ENCODE peak calls at places on chromosomes 12 and 14, in eight cellular contexts. One of them, this sample, is unnamed.

GRCh38 chr12:26156996-26157395 is 32.2 kb upstream of the BHLHE41 start:
- DNase-seq in nucleus accumbens: no peak
- DNase-seq in endothelial cell: no peak
- DNase-seq in naive thymus-derived CD8-positive, alpha-beta T cell: no peak
- DNase-seq in KBM-7: no peak
- DNase-seq in germinal center: no peak
- DNase-seq in substantia nigra: no peak
- DNase-seq in pancreas: no peak
- DNase-seq in this sample: no peak

GRCh38 chr12:24821691-24822090 is 127.2 kb downstream of the BCAT1 start:
- DNase-seq in nucleus accumbens: no peak
- DNase-seq in endothelial cell: no peak
- DNase-seq in naive thymus-derived CD8-positive, alpha-beta T cell: no peak
- DNase-seq in KBM-7: no peak
- DNase-seq in germinal center: no peak
- DNase-seq in substantia nigra: no peak
- DNase-seq in pancreas: no peak
- DNase-seq in this sample: no peak

GRCh38 chr14:76193696-76194095 is 42.0 kb downstream of the GPATCH2L start:
- DNase-seq in nucleus accumbens: no peak
- DNase-seq in endothelial cell: no peak
- DNase-seq in naive thymus-derived CD8-positive, alpha-beta T cell: no peak
- DNase-seq in KBM-7: no peak
- DNase-seq in germinal center: no peak
- DNase-seq in substantia nigra: no peak
- DNase-seq in pancreas: no peak
- DNase-seq in this sample: no peak

GRCh38 chr14:77542349-77543239 is 44.0 kb upstream of the ISM2 start:
- DNase-seq in nucleus accumbens: no peak
- DNase-seq in endothelial cell: no peak
- DNase-seq in naive thymus-derived CD8-positive, alpha-beta T cell: no peak
- DNase-seq in KBM-7: peak
- DNase-seq in germinal center: no peak
- DNase-seq in substantia nigra: peak
- DNase-seq in pancreas: no peak
- DNase-seq in this sample: no peak

GRCh38 chr12:130874696-130875095 is 2.8 kb downstream of the RAN start:
- DNase-seq in nucleus accumbens: no peak
- DNase-seq in endothelial cell: no peak
- DNase-seq in naive thymus-derived CD8-positive, alpha-beta T cell: no peak
- DNase-seq in KBM-7: no peak
- DNase-seq in germinal center: no peak
- DNase-seq in substantia nigra: no peak
- DNase-seq in pancreas: no peak
- DNase-seq in this sample: no peak

GRCh38 chr12:1809606-1810140 is 10.7 kb upstream of the LRTM2 start:
- DNase-seq in nucleus accumbens: no peak
- DNase-seq in endothelial cell: no peak
- DNase-seq in naive thymus-derived CD8-positive, alpha-beta T cell: no peak
- DNase-seq in KBM-7: no peak
- DNase-seq in germinal center: no peak
- DNase-seq in substantia nigra: no peak
- DNase-seq in pancreas: no peak
- DNase-seq in this sample: no peak

GRCh38 chr14:105485720-105486332 is 860 bp upstream of the CRIP1 start:
- DNase-seq in nucleus accumbens: no peak
- DNase-seq in endothelial cell: peak
- DNase-seq in naive thymus-derived CD8-positive, alpha-beta T cell: peak
- DNase-seq in KBM-7: peak
- DNase-seq in germinal center: no peak
- DNase-seq in substantia nigra: no peak
- DNase-seq in pancreas: peak
- DNase-seq in this sample: no peak

GRCh38 chr12:3461391-3461790 is 29.6 kb upstream of the PRMT8 start:
- DNase-seq in nucleus accumbens: no peak
- DNase-seq in endothelial cell: no peak
- DNase-seq in naive thymus-derived CD8-positive, alpha-beta T cell: no peak
- DNase-seq in KBM-7: no peak
- DNase-seq in germinal center: no peak
- DNase-seq in substantia nigra: no peak
- DNase-seq in pancreas: no peak
- DNase-seq in this sample: no peak

GRCh38 chr12:226401-226800 is 12.4 kb upstream of the SLC6A12 start:
- DNase-seq in nucleus accumbens: no peak
- DNase-seq in endothelial cell: no peak
- DNase-seq in naive thymus-derived CD8-positive, alpha-beta T cell: no peak
- DNase-seq in KBM-7: no peak
- DNase-seq in germinal center: no peak
- DNase-seq in substantia nigra: no peak
- DNase-seq in pancreas: no peak
- DNase-seq in this sample: no peak

GRCh38 chr12:124422142-124422569 is 127.3 kb downstream of the RFLNA start:
- DNase-seq in nucleus accumbens: no peak
- DNase-seq in endothelial cell: no peak
- DNase-seq in naive thymus-derived CD8-positive, alpha-beta T cell: no peak
- DNase-seq in KBM-7: no peak
- DNase-seq in germinal center: no peak
- DNase-seq in substantia nigra: no peak
- DNase-seq in pancreas: peak
- DNase-seq in this sample: no peak

GRCh38 chr12:126198966-126199692 is 1133.9 kb downstream of the AACS start:
- DNase-seq in nucleus accumbens: no peak
- DNase-seq in endothelial cell: no peak
- DNase-seq in naive thymus-derived CD8-positive, alpha-beta T cell: no peak
- DNase-seq in KBM-7: no peak
- DNase-seq in germinal center: no peak
- DNase-seq in substantia nigra: no peak
- DNase-seq in pancreas: peak
- DNase-seq in this sample: no peak

GRCh38 chr12:15146585-15146984 is 74.6 kb downstream of the RERG start:
- DNase-seq in nucleus accumbens: no peak
- DNase-seq in endothelial cell: no peak
- DNase-seq in naive thymus-derived CD8-positive, alpha-beta T cell: no peak
- DNase-seq in KBM-7: no peak
- DNase-seq in germinal center: no peak
- DNase-seq in substantia nigra: no peak
- DNase-seq in pancreas: no peak
- DNase-seq in this sample: no peak

GRCh38 chr14:89451229-89451628 is 34.2 kb upstream of the FOXN3 start:
- DNase-seq in nucleus accumbens: no peak
- DNase-seq in endothelial cell: no peak
- DNase-seq in naive thymus-derived CD8-positive, alpha-beta T cell: no peak
- DNase-seq in KBM-7: no peak
- DNase-seq in germinal center: no peak
- DNase-seq in substantia nigra: no peak
- DNase-seq in pancreas: no peak
- DNase-seq in this sample: no peak

GRCh38 chr12:14193623-14194022 is 171.9 kb upstream of the ATF7IP start:
- DNase-seq in nucleus accumbens: no peak
- DNase-seq in endothelial cell: peak
- DNase-seq in naive thymus-derived CD8-positive, alpha-beta T cell: no peak
- DNase-seq in KBM-7: no peak
- DNase-seq in germinal center: no peak
- DNase-seq in substantia nigra: no peak
- DNase-seq in pancreas: no peak
- DNase-seq in this sample: no peak

GRCh38 chr12:126483145-126484068 is 1418.2 kb downstream of the AACS start:
- DNase-seq in nucleus accumbens: no peak
- DNase-seq in endothelial cell: no peak
- DNase-seq in naive thymus-derived CD8-positive, alpha-beta T cell: no peak
- DNase-seq in KBM-7: no peak
- DNase-seq in germinal center: no peak
- DNase-seq in substantia nigra: no peak
- DNase-seq in pancreas: no peak
- DNase-seq in this sample: no peak

GRCh38 chr12:65248656-65249633 is 29.5 kb upstream of the MSRB3 start:
- DNase-seq in nucleus accumbens: no peak
- DNase-seq in endothelial cell: no peak
- DNase-seq in naive thymus-derived CD8-positive, alpha-beta T cell: no peak
- DNase-seq in KBM-7: no peak
- DNase-seq in germinal center: no peak
- DNase-seq in substantia nigra: no peak
- DNase-seq in pancreas: no peak
- DNase-seq in this sample: no peak

GRCh38 chr12:65879878-65880277 is 55.6 kb downstream of the HMGA2 start:
- DNase-seq in nucleus accumbens: no peak
- DNase-seq in endothelial cell: no peak
- DNase-seq in naive thymus-derived CD8-positive, alpha-beta T cell: no peak
- DNase-seq in KBM-7: no peak
- DNase-seq in germinal center: no peak
- DNase-seq in substantia nigra: no peak
- DNase-seq in pancreas: no peak
- DNase-seq in this sample: no peak

GRCh38 chr14:53670701-53671100 is 285.9 kb downstream of the BMP4 start:
- DNase-seq in nucleus accumbens: no peak
- DNase-seq in endothelial cell: no peak
- DNase-seq in naive thymus-derived CD8-positive, alpha-beta T cell: no peak
- DNase-seq in KBM-7: no peak
- DNase-seq in germinal center: no peak
- DNase-seq in substantia nigra: no peak
- DNase-seq in pancreas: no peak
- DNase-seq in this sample: no peak